ENCODE peak calls at places on chromosomes 7 and 10, in four cellular contexts. One of them, this sample, is unnamed.

GRCh38 chr7:73850781-73851207 is 8.5 kb upstream of the METTL27 start:
- DNase-seq in H1: no peak
- DNase-seq in mesendoderm: peak; percentile 76
- DNase-seq in IMR-90: peak; percentile 99
- DNase-seq in this sample: no peak

GRCh38 chr7:154911862-154912261 is 91.1 kb downstream of the PAXIP1 start:
- DNase-seq in H1: no peak
- DNase-seq in mesendoderm: no peak
- DNase-seq in IMR-90: no peak
- DNase-seq in this sample: no peak

GRCh38 chr10:11918384-11918783 is 95.2 kb downstream of the PROSER2 start:
- DNase-seq in mesendoderm: no peak
- DNase-seq in H1: no peak
- DNase-seq in IMR-90: no peak
- DNase-seq in this sample: no peak

GRCh38 chr7:27420702-27421101 is 178.1 kb downstream of the EVX1 start:
- DNase-seq in mesendoderm: no peak
- DNase-seq in IMR-90: no peak
- DNase-seq in H1: no peak
- DNase-seq in this sample: no peak

GRCh38 chr7:11193131-11193867 is 219.6 kb downstream of the PHF14 start:
- DNase-seq in H1: peak; percentile 31
- DNase-seq in IMR-90: no peak
- DNase-seq in mesendoderm: peak; percentile 89
- DNase-seq in this sample: peak; percentile 75

GRCh38 chr7:1690359-1690958 is 20.4 kb downstream of the ELFN1 start:
- DNase-seq in H1: no peak
- DNase-seq in mesendoderm: no peak
- DNase-seq in IMR-90: no peak
- DNase-seq in this sample: no peak

GRCh38 chr7:37942934-37943610 is 22.6 kb downstream of the EPDR1 start:
- DNase-seq in H1: no peak
- DNase-seq in mesendoderm: peak; percentile 72
- DNase-seq in IMR-90: no peak
- DNase-seq in this sample: peak; percentile 76

GRCh38 chr10:73992899-73993788 is 4.8 kb upstream of the VCL start:
- DNase-seq in mesendoderm: no peak
- DNase-seq in IMR-90: peak; percentile 61
- DNase-seq in H1: no peak
- DNase-seq in this sample: no peak

GRCh38 chr7:116447436-116447835 is 52.1 kb upstream of the CAV2 start:
- DNase-seq in H1: no peak
- DNase-seq in IMR-90: no peak
- DNase-seq in mesendoderm: no peak
- DNase-seq in this sample: no peak

GRCh38 chr7:13532028-13532753 is 457.3 kb downstream of the ETV1 start:
- DNase-seq in IMR-90: no peak
- DNase-seq in H1: no peak
- DNase-seq in mesendoderm: no peak
- DNase-seq in this sample: no peak

GRCh38 chr7:87325576-87326370 is 19.7 kb upstream of the CROT start:
- DNase-seq in mesendoderm: no peak
- DNase-seq in IMR-90: no peak
- DNase-seq in H1: no peak
- DNase-seq in this sample: no peak

GRCh38 chr10:61248013-61248412 is 205.2 kb downstream of the TMEM26 start:
- DNase-seq in mesendoderm: no peak
- DNase-seq in IMR-90: no peak
- DNase-seq in H1: no peak
- DNase-seq in this sample: no peak

GRCh38 chr7:130654850-130655249 is 13.7 kb downstream of the COPG2 start:
- DNase-seq in mesendoderm: no peak
- DNase-seq in H1: no peak
- DNase-seq in IMR-90: no peak
- DNase-seq in this sample: no peak

GRCh38 chr7:105691029-105691691 is 109.9 kb upstream of the EFCAB10 start:
- DNase-seq in IMR-90: peak; percentile 65
- DNase-seq in mesendoderm: peak; percentile 61
- DNase-seq in H1: no peak
- DNase-seq in this sample: peak; percentile 42

GRCh38 chr7:70143089-70144044 is 545.1 kb downstream of the AUTS2 start:
- DNase-seq in H1: no peak
- DNase-seq in mesendoderm: no peak
- DNase-seq in IMR-90: no peak
- DNase-seq in this sample: no peak

GRCh38 chr7:142800103-142800502 is 29.3 kb downstream of the PRSS2 start:
- DNase-seq in mesendoderm: no peak
- DNase-seq in H1: no peak
- DNase-seq in IMR-90: no peak
- DNase-seq in this sample: no peak

GRCh38 chr10:12444981-12445700 is 95.8 kb downstream of the CAMK1D start:
- DNase-seq in IMR-90: no peak
- DNase-seq in H1: no peak
- DNase-seq in mesendoderm: peak; percentile 79
- DNase-seq in this sample: no peak

GRCh38 chr7:35379481-35379880 is 125.6 kb upstream of the TBX20 start:
- DNase-seq in mesendoderm: no peak
- DNase-seq in H1: no peak
- DNase-seq in IMR-90: no peak
- DNase-seq in this sample: no peak

GRCh38 chr7:12322287-12322902 is 81.3 kb downstream of the VWDE start:
- DNase-seq in H1: no peak
- DNase-seq in mesendoderm: peak; percentile 23
- DNase-seq in IMR-90: peak; percentile 38
- DNase-seq in this sample: no peak

GRCh38 chr10:97870990-97871389 is 21.3 kb downstream of the GOLGA7B start:
- DNase-seq in mesendoderm: no peak
- DNase-seq in IMR-90: no peak
- DNase-seq in H1: no peak
- DNase-seq in this sample: no peak

GRCh38 chr7:65981965-65982792 is at the start of gene GUSB:
- DNase-seq in IMR-90: peak; percentile 82
- DNase-seq in mesendoderm: peak; percentile 95
- DNase-seq in H1: peak; percentile 79
- DNase-seq in this sample: peak; percentile 93
- H4K8ac ChIP-seq in IMR-90: peak within 1 kb of the TSS; percentile 100
- H4K8ac ChIP-seq in mesendoderm: peak within 1 kb of the TSS; percentile 31
- H4K8ac ChIP-seq in H1: peak within 1 kb of the TSS; percentile 96
- H4K8ac ChIP-seq in this sample: no peak within 1 kb of the TSS

GRCh38 chr7:4830176-4830575 is 31.7 kb downstream of the PAPOLB start:
- DNase-seq in mesendoderm: peak; percentile 93
- DNase-seq in H1: peak; percentile 73
- DNase-seq in IMR-90: peak; percentile 57
- DNase-seq in this sample: peak; percentile 88
- H3K56ac ChIP-seq in mesendoderm: peak overlapping the region; percentile 6
- H3K56ac ChIP-seq in H1: no peak overlapping the region
- H3K56ac ChIP-seq in IMR-90: no peak overlapping the region
- H3K56ac ChIP-seq in this sample: no peak overlapping the region

GRCh38 chr10:116784651-116785050 is 42.3 kb upstream of the HSPA12A start:
- DNase-seq in mesendoderm: no peak
- DNase-seq in H1: no peak
- DNase-seq in IMR-90: no peak
- DNase-seq in this sample: no peak

GRCh38 chr10:116785282-116785681 is 42.9 kb upstream of the HSPA12A start:
- DNase-seq in H1: no peak
- DNase-seq in IMR-90: no peak
- DNase-seq in mesendoderm: no peak
- DNase-seq in this sample: no peak

GRCh38 chr10:116785867-116786266 is 43.5 kb upstream of the HSPA12A start:
- DNase-seq in IMR-90: no peak
- DNase-seq in H1: no peak
- DNase-seq in mesendoderm: no peak
- DNase-seq in this sample: no peak

GRCh38 chr10:116787018-116787674 is 44.8 kb upstream of the HSPA12A start:
- DNase-seq in mesendoderm: no peak
- DNase-seq in H1: no peak
- DNase-seq in IMR-90: no peak
- DNase-seq in this sample: no peak

GRCh38 chr10:116787893-116788665 is 45.7 kb upstream of the HSPA12A start:
- DNase-seq in mesendoderm: peak; percentile 81
- DNase-seq in IMR-90: peak; percentile 69
- DNase-seq in H1: peak; percentile 61
- DNase-seq in this sample: peak; percentile 89
- H4K8ac ChIP-seq in mesendoderm: no peak overlapping the region
- H4K8ac ChIP-seq in IMR-90: peak overlapping the region; percentile 37
- H4K8ac ChIP-seq in H1: peak overlapping the region; percentile 39
- H4K8ac ChIP-seq in this sample: no peak overlapping the region

DNA sequence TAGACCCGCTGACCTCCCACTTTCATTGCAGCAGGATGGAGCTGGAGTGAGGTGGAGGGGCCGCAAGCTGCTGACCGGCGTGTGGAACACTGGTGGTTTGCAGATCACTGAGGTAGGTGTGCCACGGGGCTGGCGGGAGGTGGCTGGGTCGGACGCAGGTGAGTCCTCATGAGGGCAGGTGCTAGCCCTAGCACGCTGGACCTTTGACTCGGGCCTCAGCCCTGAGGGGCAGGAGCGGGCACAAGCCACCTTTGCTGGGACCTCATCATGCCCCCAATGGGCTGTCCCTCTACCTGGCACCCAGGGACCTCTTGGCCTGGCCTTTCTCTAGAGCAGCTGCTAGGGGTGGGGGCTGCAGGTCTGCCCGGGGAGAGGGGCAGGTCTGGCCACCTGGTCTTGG is 93.3 kb downstream of the ZMIZ1 start:
- DNase-seq in H1: no peak
- DNase-seq in mesendoderm: no peak
- DNase-seq in IMR-90: no peak
- DNase-seq in this sample: no peak
- H3K56ac ChIP-seq in H1: no peak overlapping the region
- H3K56ac ChIP-seq in mesendoderm: no peak overlapping the region
- H3K56ac ChIP-seq in IMR-90: no peak overlapping the region
- H3K56ac ChIP-seq in this sample: no peak overlapping the region

GRCh38 chr10:29305031-29305335 is 16.1 kb downstream of the LYZL1 start:
- DNase-seq in H1: no peak
- DNase-seq in mesendoderm: no peak
- DNase-seq in IMR-90: no peak
- DNase-seq in this sample: no peak

GRCh38 chr10:29306688-29307087 is 17.8 kb downstream of the LYZL1 start:
- DNase-seq in H1: no peak
- DNase-seq in IMR-90: no peak
- DNase-seq in mesendoderm: no peak
- DNase-seq in this sample: no peak

GRCh38 chr10:29304259-29305030 is 15.6 kb downstream of the LYZL1 start:
- DNase-seq in mesendoderm: peak; percentile 84
- DNase-seq in IMR-90: peak; percentile 70
- DNase-seq in H1: peak; percentile 15
- DNase-seq in this sample: peak; percentile 54

GRCh38 chr10:29301359-29301910 is 12.6 kb downstream of the LYZL1 start:
- DNase-seq in IMR-90: no peak
- DNase-seq in H1: no peak
- DNase-seq in mesendoderm: no peak
- DNase-seq in this sample: no peak

GRCh38 chr10:29302499-29302898 is 13.6 kb downstream of the LYZL1 start:
- DNase-seq in mesendoderm: no peak
- DNase-seq in IMR-90: no peak
- DNase-seq in H1: no peak
- DNase-seq in this sample: no peak
- H4K8ac ChIP-seq in mesendoderm: no peak overlapping the region
- H4K8ac ChIP-seq in IMR-90: no peak overlapping the region
- H4K8ac ChIP-seq in H1: no peak overlapping the region
- H4K8ac ChIP-seq in this sample: no peak overlapping the region

GRCh38 chr10:14906765-14907164 is 28.1 kb downstream of the SUV39H2 start:
- DNase-seq in H1: no peak
- DNase-seq in mesendoderm: no peak
- DNase-seq in IMR-90: no peak
- DNase-seq in this sample: no peak

GRCh38 chr10:14904864-14905263 is 26.2 kb downstream of the SUV39H2 start:
- DNase-seq in IMR-90: no peak
- DNase-seq in mesendoderm: no peak
- DNase-seq in H1: no peak
- DNase-seq in this sample: no peak

GRCh38 chr10:14910953-14911352 is 32.3 kb downstream of the SUV39H2 start:
- DNase-seq in IMR-90: no peak
- DNase-seq in mesendoderm: no peak
- DNase-seq in H1: no peak
- DNase-seq in this sample: no peak

GRCh38 chr10:14905890-14906289 is 27.2 kb downstream of the SUV39H2 start:
- DNase-seq in H1: no peak
- DNase-seq in mesendoderm: no peak
- DNase-seq in IMR-90: no peak
- DNase-seq in this sample: no peak

GRCh38 chr10:14909101-14909500 is 30.4 kb downstream of the SUV39H2 start:
- DNase-seq in IMR-90: no peak
- DNase-seq in H1: no peak
- DNase-seq in mesendoderm: no peak
- DNase-seq in this sample: no peak
- H3K56ac ChIP-seq in IMR-90: no peak overlapping the region
- H3K56ac ChIP-seq in H1: no peak overlapping the region
- H3K56ac ChIP-seq in mesendoderm: no peak overlapping the region
- H3K56ac ChIP-seq in this sample: no peak overlapping the region